ENCODE peak calls at places on chromosome 15, in six cellular contexts. One of them, this sample, is unnamed.

GRCh38 chr15:100861511-100861991 is 18.1 kb upstream of the ALDH1A3 start:
- DNase-seq in GM23338: no peak
- DNase-seq in Panc1: no peak
- DNase-seq in HepG2: no peak
- DNase-seq in SK-N-SH: no peak
- DNase-seq in GM12892: no peak
- DNase-seq in this sample: no peak

GRCh38 chr15:67603063-67603462 is 60.6 kb downstream of the MAP2K5 start:
- DNase-seq in Panc1: no peak
- DNase-seq in GM12892: no peak
- DNase-seq in SK-N-SH: no peak
- DNase-seq in HepG2: no peak
- DNase-seq in GM23338: no peak
- DNase-seq in this sample: no peak

GRCh38 chr15:93459396-93459795 is 370.4 kb upstream of the RGMA start:
- DNase-seq in SK-N-SH: no peak
- DNase-seq in GM23338: no peak
- DNase-seq in HepG2: no peak
- DNase-seq in GM12892: no peak
- DNase-seq in Panc1: no peak
- DNase-seq in this sample: no peak

GRCh38 chr15:61702224-61703120 is 357.8 kb downstream of the VPS13C start:
- DNase-seq in SK-N-SH: no peak
- DNase-seq in GM23338: peak
- DNase-seq in HepG2: no peak
- DNase-seq in Panc1: no peak
- DNase-seq in GM12892: no peak
- DNase-seq in this sample: no peak

GRCh38 chr15:93072440-93073394 is 16.3 kb downstream of the RGMA start:
- DNase-seq in HepG2: peak
- DNase-seq in SK-N-SH: peak
- DNase-seq in GM23338: peak
- DNase-seq in Panc1: no peak
- DNase-seq in GM12892: no peak
- DNase-seq in this sample: no peak

GRCh38 chr15:90916461-90916860 is 13.4 kb downstream of the MAN2A2 start:
- DNase-seq in Panc1: no peak
- DNase-seq in GM23338: no peak
- DNase-seq in SK-N-SH: no peak
- DNase-seq in HepG2: no peak
- DNase-seq in GM12892: no peak
- DNase-seq in this sample: no peak

GRCh38 chr15:32717290-32718081 is at the start of gene GREM1:
- DNase-seq in GM12892: no peak
- DNase-seq in Panc1: no peak
- DNase-seq in HepG2: no peak
- DNase-seq in SK-N-SH: peak
- DNase-seq in GM23338: peak
- DNase-seq in this sample: no peak

GRCh38 chr15:56468271-56468912 is 3.5 kb upstream of the MNS1 start:
- DNase-seq in HepG2: no peak
- DNase-seq in SK-N-SH: no peak
- DNase-seq in Panc1: no peak
- DNase-seq in GM12892: no peak
- DNase-seq in GM23338: no peak
- DNase-seq in this sample: no peak

GRCh38 chr15:94230886-94231727 is at the start of gene MCTP2:
- DNase-seq in HepG2: peak
- DNase-seq in Panc1: no peak
- DNase-seq in GM12892: no peak
- DNase-seq in SK-N-SH: peak
- DNase-seq in GM23338: peak
- DNase-seq in this sample: no peak

GRCh38 chr15:24879492-24879891 is 75.3 kb upstream of the SNRPN start:
- DNase-seq in Panc1: no peak
- DNase-seq in HepG2: no peak
- DNase-seq in GM12892: no peak
- DNase-seq in SK-N-SH: no peak
- DNase-seq in GM23338: no peak
- DNase-seq in this sample: no peak

GRCh38 chr15:44289352-44289790 is 852 bp downstream of the GOLM2 start:
- DNase-seq in GM23338: no peak
- DNase-seq in HepG2: no peak
- DNase-seq in GM12892: no peak
- DNase-seq in SK-N-SH: no peak
- DNase-seq in Panc1: no peak
- DNase-seq in this sample: no peak

GRCh38 chr15:65951007-65951406 is 81.7 kb downstream of the RAB11A start:
- DNase-seq in SK-N-SH: no peak
- DNase-seq in GM12892: no peak
- DNase-seq in HepG2: no peak
- DNase-seq in Panc1: no peak
- DNase-seq in GM23338: no peak
- DNase-seq in this sample: no peak
- TF ChIP-seq POLR2AphosphoS5 in SK-N-SH: no peak
- TF ChIP-seq POLR2AphosphoS5 in GM12892: no peak
- TF ChIP-seq POLR2AphosphoS5 in HepG2: no peak
- TF ChIP-seq POLR2AphosphoS5 in Panc1: no peak
- TF ChIP-seq POLR2AphosphoS5 in GM23338: no peak
- TF ChIP-seq POLR2AphosphoS5 in this sample: no peak

GRCh38 chr15:70318996-70319465 is 221.3 kb upstream of the TLE3 start:
- DNase-seq in Panc1: no peak
- DNase-seq in GM23338: no peak
- DNase-seq in HepG2: no peak
- DNase-seq in GM12892: no peak
- DNase-seq in SK-N-SH: no peak
- DNase-seq in this sample: no peak
- TF ChIP-seq POLR2AphosphoS5 in Panc1: no peak
- TF ChIP-seq POLR2AphosphoS5 in GM23338: no peak
- TF ChIP-seq POLR2AphosphoS5 in HepG2: no peak
- TF ChIP-seq POLR2AphosphoS5 in GM12892: no peak
- TF ChIP-seq POLR2AphosphoS5 in SK-N-SH: peak
- TF ChIP-seq POLR2AphosphoS5 in this sample: peak

GRCh38 chr15:99361541-99362185 is 110.4 kb downstream of the LRRC28 start:
- DNase-seq in GM23338: peak
- DNase-seq in SK-N-SH: no peak
- DNase-seq in HepG2: no peak
- DNase-seq in GM12892: no peak
- DNase-seq in Panc1: no peak
- DNase-seq in this sample: no peak
- TF ChIP-seq POLR2AphosphoS5 in GM23338: no peak
- TF ChIP-seq POLR2AphosphoS5 in SK-N-SH: no peak
- TF ChIP-seq POLR2AphosphoS5 in HepG2: no peak
- TF ChIP-seq POLR2AphosphoS5 in GM12892: no peak
- TF ChIP-seq POLR2AphosphoS5 in Panc1: no peak
- TF ChIP-seq POLR2AphosphoS5 in this sample: no peak

GRCh38 chr15:41887161-41887560 is 6.7 kb downstream of the SPTBN5 start:
- DNase-seq in GM23338: no peak
- DNase-seq in HepG2: no peak
- DNase-seq in GM12892: no peak
- DNase-seq in Panc1: no peak
- DNase-seq in SK-N-SH: no peak
- DNase-seq in this sample: no peak
- TF ChIP-seq POLR2AphosphoS5 in GM23338: no peak
- TF ChIP-seq POLR2AphosphoS5 in HepG2: no peak
- TF ChIP-seq POLR2AphosphoS5 in GM12892: no peak
- TF ChIP-seq POLR2AphosphoS5 in Panc1: no peak
- TF ChIP-seq POLR2AphosphoS5 in SK-N-SH: no peak
- TF ChIP-seq POLR2AphosphoS5 in this sample: no peak

GRCh38 chr15:70348581-70349344 is 251.0 kb upstream of the TLE3 start:
- DNase-seq in Panc1: no peak
- DNase-seq in GM23338: no peak
- DNase-seq in HepG2: no peak
- DNase-seq in GM12892: no peak
- DNase-seq in SK-N-SH: no peak
- DNase-seq in this sample: no peak
- TF ChIP-seq POLR2AphosphoS5 in Panc1: no peak
- TF ChIP-seq POLR2AphosphoS5 in GM23338: no peak
- TF ChIP-seq POLR2AphosphoS5 in HepG2: no peak
- TF ChIP-seq POLR2AphosphoS5 in GM12892: no peak
- TF ChIP-seq POLR2AphosphoS5 in SK-N-SH: no peak
- TF ChIP-seq POLR2AphosphoS5 in this sample: peak

This sample was measured in vagina.